ENCODE peak calls at places on chromosomes 4 and X, in four cellular contexts. N is right lobe of liver, H is thoracic aorta, G is pancreas. O is an unnamed sample. For H3K4me1, the result is how much of the 10 kb centered on the place peaks cover.

GRCh38 chr4:75953509-75953908 is 12.7 kb upstream of the NAAA start:
- DNase-seq in N (no peak), H (no peak), G (no peak), O (no peak)

GRCh38 chr4:11743236-11743635 is 314.5 kb upstream of the HS3ST1 start:
- DNase-seq in H (no peak), N (no peak), G (no peak), O (no peak)

GRCh38 chr4:55742655-55743191 is 76.9 kb upstream of the EXOC1L start:
- DNase-seq in G (no peak), H (no peak), N (no peak), O (no peak)

GRCh38 chrX:30822068-30822671 is 66.9 kb downstream of the TAB3 start:
- DNase-seq in N (no peak), H (no peak), G (no peak), O (no peak)

GRCh38 chrX:130024127-130024526 is 41.7 kb downstream of the BCORL1 start:
- DNase-seq in G (peak), N (peak), H (peak), O (no peak)

GRCh38 chrX:69503835-69504625 is at the start of gene NALF2:
- DNase-seq in G (peak), N (peak), H (no peak), O (peak)

GRCh38 chr4:91064157-91064853 is 937.1 kb downstream of the CCSER1 start:
- DNase-seq in N (no peak), H (no peak), G (no peak), O (no peak)

GRCh38 chr4:3465698-3466671 is 2.9 kb downstream of the DOK7 start:
- DNase-seq in N (no peak), H (no peak), G (peak), O (no peak)

GRCh38 chr4:79248610-79249009 is 77.3 kb downstream of the NAA11 start:
- DNase-seq in N (no peak), G (no peak), H (no peak), O (no peak)

GRCh38 chr4:8296491-8296890 is 26.9 kb downstream of the HTRA3 start:
- DNase-seq in G (no peak), N (peak), H (no peak), O (peak)

GRCh38 chr4:48667148-48667547 is 112.9 kb downstream of the FRYL start:
- DNase-seq in N (no peak), G (no peak), H (no peak), O (no peak)

GRCh38 chrX:108437789-108438623 is at the start of gene COL4A6:
- DNase-seq in N (no peak), G (no peak), H (no peak), O (peak)

DNA sequence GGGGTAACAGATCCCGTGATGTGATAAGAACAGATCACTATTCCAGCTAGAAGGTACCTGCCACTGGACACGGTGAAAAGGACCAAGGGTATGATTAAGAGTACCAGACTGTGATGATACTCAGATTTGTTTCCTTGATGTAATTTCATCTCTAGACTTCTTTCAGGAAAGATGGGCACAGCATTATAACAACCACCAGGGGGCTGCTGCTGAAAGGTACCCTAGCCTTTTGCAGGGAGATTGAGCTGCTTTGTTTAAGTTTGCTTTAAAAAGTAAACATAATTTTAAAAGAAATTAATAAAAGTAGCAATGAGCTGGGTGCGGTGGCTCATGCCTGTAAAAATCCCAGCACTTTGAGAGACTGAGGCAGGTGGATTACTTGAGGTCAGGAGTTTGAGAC is 145.4 kb downstream of the EMCN start:
- DNase-seq in N (no peak), H (no peak), G (no peak), O (no peak)
- TF ChIP-seq CTCF in N (no peak), H (no peak), G (no peak), O (peak)

DNA sequence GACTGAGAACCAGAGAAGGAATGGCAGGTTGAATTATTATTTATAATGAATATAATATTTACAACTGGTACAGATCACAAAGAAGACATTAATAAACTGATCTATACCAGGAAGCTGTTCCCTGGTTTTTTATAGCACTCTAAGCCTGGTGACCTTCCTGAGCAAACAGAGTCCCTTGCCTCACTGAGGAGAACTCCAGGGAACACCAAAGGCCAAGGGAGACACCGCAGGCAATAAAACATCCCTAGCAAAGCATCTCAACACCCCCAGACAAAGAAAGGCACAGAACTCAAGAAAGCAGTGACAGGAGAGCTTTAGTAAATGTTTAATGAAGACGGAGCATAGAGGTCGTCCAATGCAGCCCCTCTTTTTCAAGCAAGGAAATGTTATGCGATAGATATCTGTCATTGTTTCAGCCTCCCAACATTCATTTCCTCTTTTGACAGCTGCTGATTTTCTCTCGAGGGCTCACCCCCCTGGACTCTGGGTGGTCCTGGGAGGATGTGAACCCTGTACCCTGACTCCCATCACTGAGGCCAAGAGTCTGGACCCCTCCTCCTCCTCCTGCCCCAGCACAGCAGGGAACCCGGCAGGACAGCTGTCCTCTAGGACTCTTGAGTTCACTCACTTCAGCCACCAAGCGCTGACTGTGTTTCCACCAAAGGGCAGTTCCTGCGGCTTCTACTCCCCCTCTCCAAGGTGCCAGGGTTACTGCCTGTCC is 342.5 kb upstream of the GATB start:
- DNase-seq in G (no peak), H (no peak), N (no peak), O (no peak)
- H3K4me1 ChIP-seq in G (under half), H (under half), N (under half), O (under half)

DNA sequence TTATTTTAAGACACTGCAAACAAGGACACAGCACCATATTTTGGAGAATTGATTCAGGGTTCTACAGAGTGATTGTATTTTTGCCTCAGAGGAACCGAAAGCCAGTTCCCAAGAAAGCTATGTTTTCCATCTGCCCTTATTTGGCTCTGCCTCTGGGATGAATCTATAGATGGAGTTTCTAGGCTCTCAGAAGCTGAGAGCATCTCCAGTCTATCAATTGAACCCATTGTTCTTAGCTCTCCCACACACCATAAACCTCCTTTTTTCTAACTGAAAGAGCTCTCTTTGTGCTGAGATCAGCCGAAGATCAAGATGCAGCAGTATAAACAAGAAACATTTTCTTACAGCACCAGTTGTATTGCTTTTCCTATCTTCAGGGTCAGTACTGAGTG is 16.9 kb downstream of the PLP1 start:
- DNase-seq in N (no peak), H (no peak), G (no peak), O (no peak)
- TF ChIP-seq CTCF in N (no peak), H (no peak), G (no peak), O (no peak)

GRCh38 chr4:54231419-54232150 is 2.5 kb downstream of the PDGFRA start:
- DNase-seq in G (no peak), N (peak), H (no peak), O (peak)

GRCh38 chr4:54230479-54231418 is 1.7 kb downstream of the PDGFRA start:
- DNase-seq in G (no peak), H (no peak), N (peak), O (peak)

GRCh38 chr4:54233128-54233696 is 4.1 kb downstream of the PDGFRA start:
- DNase-seq in H (no peak), G (peak), N (peak), O (peak)

GRCh38 chr4:54233697-54234496 is 4.8 kb downstream of the PDGFRA start:
- DNase-seq in N (peak), H (no peak), G (peak), O (no peak)

DNA sequence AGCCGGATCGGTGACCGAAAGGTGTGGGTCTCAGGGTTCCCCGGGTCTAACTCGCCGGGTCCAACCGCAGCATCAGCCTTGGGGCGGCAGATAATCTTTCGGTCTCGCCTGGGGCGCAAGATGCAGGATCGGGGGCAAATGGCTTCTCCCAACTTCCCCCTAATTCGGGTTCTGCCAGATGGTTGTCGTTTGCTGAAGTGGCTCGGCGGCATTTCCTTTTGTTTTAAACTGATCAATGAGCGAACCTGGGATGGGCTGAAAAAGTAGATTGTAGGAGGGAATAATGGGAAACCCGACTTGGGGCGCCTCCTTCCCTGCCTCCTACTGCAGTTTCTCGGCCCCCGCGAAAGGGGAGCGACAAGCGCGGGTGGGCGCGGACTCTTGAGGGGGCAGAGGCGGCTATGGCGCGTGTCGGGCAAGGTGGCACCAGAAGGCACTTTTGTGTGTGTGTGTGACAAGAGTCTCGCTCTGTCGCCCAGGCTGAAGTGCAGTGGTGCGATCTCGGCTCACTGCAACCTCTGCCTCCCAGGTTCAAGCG is 3.1 kb downstream of the PDGFRA start:
- DNase-seq in H (no peak), G (no peak), N (no peak), O (peak)
- H3K4me1 ChIP-seq in H (half or more), G (under half), N (under half), O (under half)

GRCh38 chr4:24514808-24515207 is 69.5 kb downstream of the DHX15 start:
- DNase-seq in G (no peak), N (no peak), H (no peak), O (no peak)
- TF ChIP-seq CTCF in G (no peak), N (no peak), H (no peak), O (peak)

DNA sequence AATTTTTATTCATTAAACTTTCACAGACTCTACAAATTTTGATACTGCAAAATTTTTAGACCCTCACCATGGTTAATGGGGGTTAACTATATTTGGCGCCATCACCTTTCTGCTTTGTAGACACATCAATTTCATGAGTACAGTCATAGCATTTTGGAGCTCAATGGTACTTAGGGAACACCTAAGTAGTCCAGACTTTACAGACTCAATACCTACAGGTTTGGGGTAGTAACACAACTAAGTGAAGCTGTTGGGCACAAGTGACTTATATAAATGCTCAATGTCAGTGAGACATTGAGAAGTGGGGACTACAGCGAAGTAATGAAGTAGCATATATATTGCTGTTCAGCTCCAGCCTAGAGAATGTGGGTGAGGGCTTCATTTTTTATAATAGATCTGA is 7.5 kb downstream of the GPRIN3 start:
- DNase-seq in G (no peak), H (no peak), N (no peak), O (no peak)
- H3K4me1 ChIP-seq in G (half or more), H (under half), N (under half), O (under half)

GRCh38 chr4:97987019-97987648 is 156.1 kb downstream of the STPG2 start:
- DNase-seq in H (no peak), N (no peak), G (no peak), O (no peak)
- TF ChIP-seq CTCF in H (no peak), N (peak), G (peak), O (peak)

GRCh38 chr4:105451346-105451745 is 22.5 kb downstream of the PPA2 start:
- DNase-seq in H (no peak), N (no peak), G (no peak), O (no peak)
- H3K4me1 ChIP-seq in H (under half), N (under half), G (under half), O (under half)

GRCh38 chr4:185144601-185145240 is 1.7 kb downstream of the SLC25A4 start:
- DNase-seq in H (no peak), G (no peak), N (no peak), O (no peak)
- TF ChIP-seq CTCF in H (no peak), G (no peak), N (no peak), O (no peak)

GRCh38 chr4:46889410-46889809 is 19.6 kb downstream of the COX7B2 start:
- DNase-seq in N (no peak), G (no peak), H (no peak), O (no peak)

GRCh38 chr4:46894841-46895240 is 14.2 kb downstream of the COX7B2 start:
- DNase-seq in H (no peak), N (no peak), G (no peak), O (no peak)
- H3K4me1 ChIP-seq in H (under half), N (under half), G (under half), O (under half)

O was measured in RWPE2.